ENCODE peak calls at places on chromosome 4, in five cellular contexts. T is A549, W is endothelial cell of umbilical vein, Q is HepG2, L is K562. M is an unnamed sample.

GRCh38 chr4:7653510-7654414 is 219.0 kb upstream of the PSAPL1 start:
- DNase-seq in Q (no peak), L (no peak), T (no peak), W (no peak), M (no peak)

GRCh38 chr4:99946346-99947189 is at the start of gene DNAJB14:
- DNase-seq in W (peak; percentile 81), T (no peak), L (peak; percentile 67), Q (peak; percentile 47), M (peak; percentile 83)

GRCh38 chr4:4460759-4461158 is 73.9 kb downstream of the NSG1 start:
- DNase-seq in T (no peak), Q (no peak), W (no peak), L (no peak), M (no peak)

GRCh38 chr4:142354794-142355416 is 491.2 kb downstream of the INPP4B start:
- DNase-seq in L (no peak), Q (no peak), T (no peak), W (no peak), M (no peak)

GRCh38 chr4:67632492-67632891 is 68.5 kb downstream of the UBA6 start:
- DNase-seq in Q (no peak), L (no peak), T (no peak), W (no peak), M (no peak)

GRCh38 chr4:148273501-148273986 is 168.7 kb downstream of the NR3C2 start:
- DNase-seq in T (no peak), Q (no peak), W (peak; percentile 43), L (no peak), M (no peak)

GRCh38 chr4:26493461-26493860 is 3.2 kb upstream of the CCKAR start:
- DNase-seq in W (no peak), Q (no peak), L (no peak), T (no peak), M (no peak)

GRCh38 chr4:1379351-1379781 is 26.9 kb downstream of the NKX1-1 start:
- DNase-seq in T (no peak), W (no peak), L (no peak), Q (no peak), M (no peak)

GRCh38 chr4:134337584-134337983 is 136.0 kb upstream of the PABPC4L start:
- DNase-seq in L (no peak), Q (no peak), T (no peak), W (peak; percentile 71), M (no peak)

GRCh38 chr4:1205641-1206298 is 33.4 kb upstream of the SPON2 start:
- DNase-seq in W (no peak), T (no peak), Q (no peak), L (no peak), M (no peak)

GRCh38 chr4:16496501-16496900 is 270.2 kb upstream of the TAPT1 start:
- DNase-seq in W (peak; percentile 54), T (no peak), L (no peak), Q (no peak), M (no peak)

GRCh38 chr4:173736840-173737239 is 206.8 kb upstream of the HAND2 start:
- DNase-seq in W (no peak), Q (no peak), T (no peak), L (no peak), M (no peak)

GRCh38 chr4:81237791-81238190 is 22.8 kb upstream of the PRKG2 start:
- DNase-seq in W (no peak), T (no peak), Q (no peak), L (no peak), M (no peak)

GRCh38 chr4:90857081-90857820 is 730.1 kb downstream of the CCSER1 start:
- DNase-seq in Q (no peak), W (no peak), L (no peak), T (no peak), M (no peak)

GRCh38 chr4:1463088-1463926 is 57.1 kb upstream of the NKX1-1 start:
- DNase-seq in L (no peak), W (no peak), Q (no peak), T (no peak), M (no peak)

GRCh38 chr4:108901271-108901670 is 138.4 kb upstream of the ETNPPL start:
- DNase-seq in T (no peak), L (no peak), Q (no peak), W (no peak), M (no peak)

GRCh38 chr4:23920296-23920695 is 30.4 kb upstream of the PPARGC1A start:
- DNase-seq in Q (no peak), W (no peak), T (no peak), L (no peak), M (no peak)

GRCh38 chr4:23921993-23922392 is 32.1 kb upstream of the PPARGC1A start:
- DNase-seq in Q (no peak), L (no peak), W (no peak), T (no peak), M (no peak)

GRCh38 chr4:23922535-23923115 is 32.8 kb upstream of the PPARGC1A start:
- DNase-seq in W (no peak), T (no peak), L (no peak), Q (no peak), M (no peak)

GRCh38 chr4:23920716-23921446 is 31.0 kb upstream of the PPARGC1A start:
- DNase-seq in W (no peak), Q (no peak), T (no peak), L (no peak), M (no peak)

DNA sequence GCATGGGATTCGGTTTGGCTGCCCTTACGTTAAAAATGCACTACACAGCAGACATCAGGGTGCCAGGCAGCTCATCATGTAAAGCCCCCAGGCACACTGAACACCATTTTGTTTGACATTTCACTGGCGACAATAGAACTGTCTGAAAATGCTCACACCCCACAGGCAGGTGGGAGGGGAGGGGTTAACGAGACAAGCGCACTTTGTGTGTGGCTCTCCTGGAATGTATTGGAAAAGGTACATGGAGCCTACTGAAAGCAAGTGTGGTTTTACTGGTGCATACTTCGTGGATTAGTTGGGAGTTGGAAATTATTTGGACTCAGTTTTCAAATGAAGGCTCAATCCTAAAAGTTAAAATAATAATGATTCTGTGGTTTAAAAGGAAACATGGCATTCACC is 31.6 kb upstream of the PPARGC1A start:
- DNase-seq in W (no peak), Q (no peak), T (no peak), L (no peak), M (no peak)
- TF ChIP-seq JUN in W (no peak), Q (no peak), T (no peak), L (no peak), M (no peak)

GRCh38 chr4:112968456-112969159 is 80.8 kb upstream of the ANK2 start:
- DNase-seq in L (no peak), W (no peak), Q (no peak), T (no peak), M (no peak)
- H3K4me3 ChIP-seq in L (no peak overlapping the region), W (no peak overlapping the region), Q (no peak overlapping the region), T (no peak overlapping the region), M (no peak overlapping the region)

DNA sequence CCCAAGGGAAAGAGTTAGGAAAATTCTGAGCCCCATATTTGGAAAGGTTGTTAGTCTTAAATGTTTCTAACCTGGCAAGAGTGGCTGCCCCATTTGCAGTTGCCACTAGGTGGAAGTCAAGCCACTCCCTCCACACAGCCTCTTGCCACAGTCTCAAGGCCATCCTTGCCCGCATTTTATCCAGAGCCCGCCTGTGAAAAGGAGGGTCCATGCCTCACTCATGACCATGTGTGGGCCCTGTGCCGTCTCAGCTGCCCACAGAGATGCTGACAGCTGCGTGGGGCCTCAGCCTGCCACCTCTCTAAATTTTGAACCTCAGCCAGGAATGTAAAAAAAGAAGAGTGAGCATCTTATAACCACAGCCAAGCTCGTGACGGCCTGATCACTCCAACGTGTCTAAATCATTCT is 201.5 kb upstream of the FAM241A start:
- DNase-seq in W (peak; percentile 30), T (peak; percentile 23), L (no peak), Q (peak; percentile 28), M (peak; percentile 31)
- TF ChIP-seq JUN in W (no peak), T (no peak), L (no peak), Q (no peak), M (no peak)

DNA sequence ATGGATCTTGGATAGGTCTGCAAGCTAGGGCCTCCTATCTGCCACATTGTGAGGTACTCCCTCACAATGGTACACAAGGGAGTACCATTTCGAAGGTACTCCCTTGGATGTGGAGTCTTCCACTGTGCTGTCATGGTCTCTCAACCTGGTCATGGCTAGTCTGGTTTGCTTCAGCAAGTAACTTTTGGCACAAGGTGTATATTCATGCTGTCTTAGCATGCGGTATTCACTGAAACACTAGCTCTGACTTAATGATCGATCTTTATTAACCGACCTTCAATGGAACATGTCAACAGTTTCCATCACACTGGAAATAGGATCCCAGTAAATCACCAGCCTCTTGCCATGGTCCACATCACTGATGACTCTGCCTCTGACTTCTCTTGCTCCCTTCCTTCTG is 77.5 kb upstream of the HS3ST1 start:
- DNase-seq in L (no peak), W (no peak), T (no peak), Q (no peak), M (no peak)
- H3K4me3 ChIP-seq in L (no peak overlapping the region), W (no peak overlapping the region), T (no peak overlapping the region), Q (no peak overlapping the region), M (no peak overlapping the region)

GRCh38 chr4:117949621-117950020 is 84.7 kb upstream of the NDST3 start:
- DNase-seq in W (no peak), Q (no peak), L (no peak), T (no peak), M (no peak)
- TF ChIP-seq JUN in W (no peak), Q (no peak), L (no peak), T (no peak), M (no peak)

DNA sequence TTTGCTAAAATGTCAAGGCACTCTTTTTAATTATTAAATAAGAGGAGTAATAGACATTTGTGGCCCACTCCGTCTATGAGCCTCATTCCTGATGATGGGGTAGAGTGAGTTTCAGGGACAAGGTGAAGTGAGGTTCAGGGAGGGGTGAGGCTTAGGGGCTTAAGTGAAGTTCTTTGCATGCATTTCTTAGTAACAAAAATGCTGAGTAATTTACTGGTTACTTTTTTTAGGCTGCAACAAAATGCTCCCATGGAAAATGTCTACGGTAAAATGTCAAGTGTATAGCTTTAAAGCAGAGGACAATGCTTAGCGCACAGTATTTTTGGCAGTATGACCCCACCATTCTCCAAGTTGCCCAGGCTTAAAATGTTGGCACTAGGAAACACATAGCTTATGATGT is 2.0 kb upstream of the USO1 start:
- DNase-seq in L (no peak), Q (no peak), T (no peak), W (no peak), M (no peak)
- H3K4me3 ChIP-seq in L (peak overlapping the region; percentile 77), Q (no peak overlapping the region), T (peak overlapping the region; percentile 53), W (no peak overlapping the region), M (peak overlapping the region; percentile 80)

GRCh38 chr4:6271206-6271605 is 1.6 kb downstream of the WFS1 start:
- DNase-seq in T (no peak), W (no peak), Q (no peak), L (no peak), M (no peak)

GRCh38 chr4:6275351-6275750 is 5.7 kb downstream of the WFS1 start:
- DNase-seq in Q (no peak), T (no peak), W (no peak), L (no peak), M (no peak)

GRCh38 chr4:6273661-6273990 is 4.0 kb downstream of the WFS1 start:
- DNase-seq in W (no peak), L (no peak), T (no peak), Q (peak; percentile 53), M (no peak)

GRCh38 chr4:6271701-6272465 is 2.2 kb downstream of the WFS1 start:
- DNase-seq in T (no peak), W (no peak), Q (no peak), L (no peak), M (no peak)

GRCh38 chr4:6272863-6273660 is 3.4 kb downstream of the WFS1 start:
- DNase-seq in L (no peak), T (peak; percentile 45), Q (peak; percentile 70), W (peak; percentile 75), M (no peak)
- TF ChIP-seq JUN in L (no peak), T (no peak), Q (no peak), W (peak; percentile 3), M (no peak)

M was measured in H1.